ENCODE peak calls at places on chromosome 5, in seven cellular contexts. O is stimulated activated CD4-positive, alpha-beta T cell treated with anti-CD3 and anti-CD28 coated beads, Interleukin-15, amount 100 ng/mL, for 1 hour; L is M059J; E is PC-9; P is Caki2; R is cerebellum; B is HFFc6. H is an unnamed sample.

GRCh38 chr5:167671176-167671575 is 620.3 kb upstream of the WWC1 start:
- DNase-seq in O (no peak), L (peak), E (no peak), P (no peak), R (no peak), B (peak), H (no peak)

GRCh38 chr5:172890659-172891058 is 56.6 kb downstream of the ERGIC1 start:
- DNase-seq in O (no peak), L (no peak), E (no peak), P (no peak), R (no peak), B (no peak), H (no peak)

GRCh38 chr5:9903806-9904205 is 273.7 kb upstream of the TAS2R1 start:
- DNase-seq in O (no peak), L (peak), E (no peak), P (peak), R (no peak), B (peak), H (no peak)

GRCh38 chr5:33565304-33565703 is 124.5 kb downstream of the TARS1 start:
- DNase-seq in O (no peak), L (no peak), E (no peak), P (no peak), R (no peak), B (no peak), H (no peak)

GRCh38 chr5:136457390-136458094 is 92.2 kb upstream of the TRPC7 start:
- DNase-seq in O (no peak), L (peak), E (no peak), P (no peak), R (peak), B (no peak), H (no peak)

GRCh38 chr5:172162348-172162747 is 25.7 kb downstream of the STK10 start:
- DNase-seq in O (no peak), L (peak), E (no peak), P (no peak), R (no peak), B (peak), H (no peak)

GRCh38 chr5:84816746-84817547 is 432.3 kb upstream of the EDIL3 start:
- DNase-seq in O (no peak), L (no peak), E (no peak), P (no peak), R (no peak), B (no peak), H (no peak)

GRCh38 chr5:77232959-77233358 is 22.5 kb downstream of the PDE8B start:
- DNase-seq in O (no peak), L (peak), E (no peak), P (no peak), R (no peak), B (no peak), H (no peak)

GRCh38 chr5:176531902-176532493 is 5.2 kb downstream of the RNF44 start:
- DNase-seq in O (no peak), L (no peak), E (no peak), P (no peak), R (no peak), B (no peak), H (no peak)

GRCh38 chr5:62134811-62135210 is 171.2 kb upstream of the KIF2A start:
- DNase-seq in O (no peak), L (peak), E (no peak), P (no peak), R (no peak), B (no peak), H (no peak)

GRCh38 chr5:177500685-177501522 is 3.5 kb upstream of the PDLIM7 start:
- DNase-seq in O (peak), L (peak), E (peak), P (peak), R (peak), B (peak), H (peak)

GRCh38 chr5:118891252-118891651 is 97.1 kb downstream of the DTWD2 start:
- DNase-seq in O (no peak), L (peak), E (no peak), P (no peak), R (no peak), B (no peak), H (no peak)

GRCh38 chr5:9494321-9494720 is 51.6 kb downstream of the SEMA5A start:
- DNase-seq in O (no peak), L (no peak), E (no peak), P (no peak), R (no peak), B (no peak), H (no peak)

GRCh38 chr5:5288236-5288635 is 134.2 kb upstream of the ICE1 start:
- DNase-seq in O (no peak), L (peak), E (peak), P (no peak), R (no peak), B (peak), H (no peak)

GRCh38 chr5:11247224-11247623 is 486.2 kb upstream of the DAP start:
- DNase-seq in O (no peak), L (no peak), E (no peak), P (no peak), R (no peak), B (no peak), H (no peak)

GRCh38 chr5:176817369-176817841 is 7.0 kb downstream of the UNC5A start:
- DNase-seq in O (no peak), L (no peak), E (no peak), P (peak), R (no peak), B (no peak), H (no peak)

GRCh38 chr5:1550287-1551076 is 26.7 kb upstream of the LPCAT1 start:
- DNase-seq in O (no peak), L (no peak), E (no peak), P (no peak), R (no peak), B (no peak), H (no peak)

GRCh38 chr5:106481375-106481774 is 1189.4 kb downstream of the EFNA5 start:
- DNase-seq in O (no peak), L (peak), E (no peak), P (no peak), R (no peak), B (no peak), H (no peak)

GRCh38 chr5:38553001-38553521 is 3.4 kb downstream of the LIFR start:
- DNase-seq in O (no peak), L (no peak), E (no peak), P (no peak), R (no peak), B (no peak), H (no peak)